ENCODE peak calls at places on chromosomes 2 and 18, in six cellular contexts. S is A549, D is coronary artery, L is cardiac muscle cell, N is foreskin fibroblast, Y is fibroblast of pulmonary artery. K is an unnamed sample.

GRCh38 chr18:42038936-42039335 is 83.9 kb downstream of the PIK3C3 start:
- DNase-seq in S (peak), D (no peak), L (no peak), N (peak), Y (peak), K (no peak)

GRCh38 chr2:202780514-202781021 is 91.0 kb downstream of the ICA1L start:
- DNase-seq in S (peak), D (no peak), L (no peak), N (peak), Y (peak), K (no peak)

GRCh38 chr2:166758956-166759355 is 129.3 kb upstream of the XIRP2 start:
- DNase-seq in S (no peak), D (no peak), L (no peak), N (no peak), Y (no peak), K (no peak)

GRCh38 chr2:129849559-129850160 is 129.8 kb upstream of the RAB6C start:
- DNase-seq in S (peak), D (no peak), L (peak), N (peak), Y (peak), K (no peak)

GRCh38 chr18:22398464-22398863 is 19.3 kb downstream of the CTAGE1 start:
- DNase-seq in S (no peak), D (no peak), L (peak), N (no peak), Y (peak), K (no peak)

GRCh38 chr18:38695559-38696270 is 1130.1 kb upstream of the CELF4 start:
- DNase-seq in S (no peak), D (no peak), L (no peak), N (peak), Y (peak), K (no peak)

GRCh38 chr2:183614797-183615429 is 490.7 kb downstream of the NUP35 start:
- DNase-seq in S (no peak), D (no peak), L (peak), N (no peak), Y (peak), K (no peak)

GRCh38 chr2:120910069-120910468 is 174.4 kb downstream of the GLI2 start:
- DNase-seq in S (no peak), D (no peak), L (no peak), N (no peak), Y (no peak), K (no peak)

GRCh38 chr2:180385601-180386201 is 378.6 kb upstream of the CWC22 start:
- DNase-seq in S (no peak), D (no peak), L (no peak), N (peak), Y (peak), K (no peak)

GRCh38 chr2:196598412-196598811 is 41.1 kb upstream of the CCDC150 start:
- DNase-seq in S (no peak), D (no peak), L (no peak), N (no peak), Y (no peak), K (no peak)

DNA sequence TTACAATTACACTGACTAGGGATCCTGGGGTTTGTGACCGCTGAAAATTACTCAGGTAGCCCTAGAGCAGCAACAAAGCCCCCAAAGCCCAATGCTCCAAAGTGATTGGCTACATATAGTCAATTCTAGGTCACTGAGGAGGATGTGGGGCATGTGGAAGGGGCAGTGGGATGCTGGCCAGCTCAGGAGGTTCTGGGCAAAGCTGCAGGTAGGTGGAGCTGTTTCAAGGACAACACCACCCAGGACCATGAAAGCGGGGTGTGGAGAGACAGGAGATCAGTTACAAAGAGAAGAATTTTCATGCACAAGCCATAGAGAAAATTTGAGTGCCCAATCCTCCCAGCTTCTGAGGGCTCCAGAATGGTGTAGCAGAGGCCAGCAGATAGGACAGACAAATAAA is 75.0 kb upstream of the CCDC85A start:
- DNase-seq in S (no peak), D (no peak), L (no peak), N (no peak), Y (no peak), K (no peak)
- TF ChIP-seq CTCF in S (no peak), D (no peak), L (no peak), N (no peak), Y (no peak), K (no peak)

DNA sequence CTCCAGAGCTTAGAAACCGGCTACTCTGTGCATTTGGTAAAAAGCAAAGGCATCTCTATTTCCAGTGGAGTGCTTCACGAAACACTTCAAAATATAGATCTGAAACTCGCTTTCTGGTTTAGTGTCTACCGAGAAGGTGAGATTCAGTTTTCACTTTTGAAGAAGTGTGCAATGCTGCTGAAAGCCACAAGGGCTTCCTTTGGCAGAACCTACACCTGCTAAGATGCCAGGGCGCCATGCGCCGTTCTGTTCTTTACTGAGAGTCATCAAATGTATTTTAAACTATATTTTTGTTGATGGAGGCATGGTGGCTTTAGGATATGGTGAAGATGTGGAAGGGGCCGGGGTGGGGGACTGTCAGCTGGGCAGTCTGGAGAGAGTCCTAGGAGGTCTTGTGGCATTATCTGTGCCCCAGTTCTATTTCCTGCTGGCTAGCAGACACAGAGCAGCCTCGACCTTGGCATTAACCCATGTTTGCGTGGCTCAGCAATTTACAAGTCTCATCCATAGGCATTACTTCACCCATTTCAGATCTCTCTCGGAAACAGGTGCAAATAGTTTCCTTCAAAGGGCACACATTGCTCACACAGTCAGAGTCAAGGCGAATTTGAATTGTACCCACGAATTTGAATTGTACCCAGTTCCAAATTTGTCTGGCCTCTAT is 46.7 kb upstream of the KCNF1 start:
- DNase-seq in S (no peak), D (no peak), L (no peak), N (no peak), Y (no peak), K (no peak)
- TF ChIP-seq CTCF in S (no peak), D (no peak), L (no peak), N (no peak), Y (no peak), K (peak)

GRCh38 chr2:45583989-45584388 is 27.1 kb downstream of the SRBD1 start:
- DNase-seq in S (no peak), D (no peak), L (no peak), N (no peak), Y (no peak), K (no peak)

GRCh38 chr2:45586600-45586999 is 24.5 kb downstream of the SRBD1 start:
- DNase-seq in S (no peak), D (no peak), L (no peak), N (no peak), Y (no peak), K (peak)

GRCh38 chr2:45588158-45588829 is 22.8 kb downstream of the SRBD1 start:
- DNase-seq in S (no peak), D (no peak), L (peak), N (no peak), Y (no peak), K (no peak)

GRCh38 chr2:45582522-45582921 is 28.5 kb downstream of the SRBD1 start:
- DNase-seq in S (no peak), D (no peak), L (no peak), N (no peak), Y (no peak), K (no peak)

GRCh38 chr2:45585267-45585861 is 25.7 kb downstream of the SRBD1 start:
- DNase-seq in S (peak), D (no peak), L (peak), N (peak), Y (peak), K (no peak)
- TF ChIP-seq CTCF in S (peak), D (peak), L (peak), N (peak), Y (peak), K (peak)

GRCh38 chr2:216283038-216283900 is 89.0 kb downstream of the MARCHF4 start:
- DNase-seq in S (peak), D (no peak), L (peak), N (no peak), Y (no peak), K (no peak)
- TF ChIP-seq CTCF in S (peak), D (no peak), L (peak), N (peak), Y (peak), K (no peak)

DNA sequence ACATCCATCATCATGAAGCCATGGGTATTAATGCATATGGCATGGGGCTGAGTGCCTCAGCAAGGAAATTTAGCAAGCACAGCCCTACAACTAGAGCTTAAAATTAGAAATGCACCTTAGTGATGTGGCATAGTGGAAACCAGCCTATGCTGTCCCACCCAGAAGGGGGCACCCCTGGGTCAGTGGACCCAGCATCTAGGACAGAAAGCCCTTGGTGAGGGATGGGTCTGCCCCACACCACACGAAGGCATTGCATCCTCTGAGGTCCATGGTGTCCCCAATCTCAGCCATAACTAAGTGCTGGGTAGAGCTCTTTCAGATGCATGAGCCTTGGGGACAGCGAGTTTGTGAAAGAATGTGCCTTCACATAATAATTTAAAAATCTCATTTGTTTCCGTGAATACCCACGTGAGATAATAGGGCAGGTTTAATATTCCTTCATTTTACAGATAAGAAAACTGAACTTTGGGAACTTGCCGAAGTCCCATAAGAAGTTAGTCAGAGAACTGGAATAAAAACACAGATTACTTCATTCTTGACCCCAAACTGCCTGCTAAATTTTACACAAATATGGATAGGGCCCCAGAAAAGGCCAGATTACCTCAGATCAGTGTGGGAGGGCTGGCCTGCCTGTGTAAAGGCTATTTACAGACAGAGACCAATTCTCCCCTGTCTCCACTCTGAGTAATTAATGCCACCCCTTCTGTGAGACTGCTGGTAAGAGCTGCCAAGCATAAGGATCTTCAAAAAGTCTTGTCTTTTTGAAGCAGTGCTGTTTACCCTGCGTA is 139.0 kb downstream of the MGAT5 start:
- DNase-seq in S (no peak), D (no peak), L (no peak), N (peak), Y (peak), K (no peak)
- TF ChIP-seq CTCF in S (no peak), D (no peak), L (peak), N (no peak), Y (peak), K (no peak)

GRCh38 chr2:69159988-69160387 is 147.0 kb downstream of the ANTXR1 start:
- DNase-seq in S (peak), D (no peak), L (no peak), N (no peak), Y (no peak), K (no peak)
- TF ChIP-seq CTCF in S (no peak), D (no peak), L (no peak), N (no peak), Y (no peak), K (no peak)

K was measured in right atrium auricular region.